ENCODE peak calls at places on chromosomes 3 and 15, in seven cellular contexts. One of them, this sample, is unnamed.

GRCh38 chr15:79592126-79592525 is 160.0 kb downstream of the MINAR1 start:
- DNase-seq in GM23338: no peak
- DNase-seq in renal cortical epithelial cell: no peak
- DNase-seq in A549: no peak
- DNase-seq in activated CD4-positive, alpha-beta T cell treated with anti-CD3 and anti-CD28 coated beads, Interleukin-2, amount 50 U/mL, for 1 hour: no peak
- DNase-seq in kidney epithelial cell: no peak
- DNase-seq in stimulated activated CD4-positive, alpha-beta T cell treated with anti-CD3 and anti-CD28 coated beads, Interleukin-15, amount 100 ng/mL, for 1 hour: no peak
- DNase-seq in this sample: no peak

GRCh38 chr3:170485696-170486095 is 67.0 kb downstream of the CLDN11 start:
- DNase-seq in GM23338: no peak
- DNase-seq in renal cortical epithelial cell: no peak
- DNase-seq in A549: no peak
- DNase-seq in activated CD4-positive, alpha-beta T cell treated with anti-CD3 and anti-CD28 coated beads, Interleukin-2, amount 50 U/mL, for 1 hour: no peak
- DNase-seq in kidney epithelial cell: no peak
- DNase-seq in stimulated activated CD4-positive, alpha-beta T cell treated with anti-CD3 and anti-CD28 coated beads, Interleukin-15, amount 100 ng/mL, for 1 hour: no peak
- DNase-seq in this sample: no peak

GRCh38 chr15:92429378-92430066 is 35.8 kb downstream of the ST8SIA2 start:
- DNase-seq in GM23338: peak
- DNase-seq in renal cortical epithelial cell: peak
- DNase-seq in A549: peak
- DNase-seq in activated CD4-positive, alpha-beta T cell treated with anti-CD3 and anti-CD28 coated beads, Interleukin-2, amount 50 U/mL, for 1 hour: no peak
- DNase-seq in kidney epithelial cell: peak
- DNase-seq in stimulated activated CD4-positive, alpha-beta T cell treated with anti-CD3 and anti-CD28 coated beads, Interleukin-15, amount 100 ng/mL, for 1 hour: no peak
- DNase-seq in this sample: no peak

GRCh38 chr15:48680841-48681240 is 35.3 kb upstream of the FBN1 start:
- DNase-seq in GM23338: no peak
- DNase-seq in renal cortical epithelial cell: no peak
- DNase-seq in A549: no peak
- DNase-seq in activated CD4-positive, alpha-beta T cell treated with anti-CD3 and anti-CD28 coated beads, Interleukin-2, amount 50 U/mL, for 1 hour: no peak
- DNase-seq in kidney epithelial cell: no peak
- DNase-seq in stimulated activated CD4-positive, alpha-beta T cell treated with anti-CD3 and anti-CD28 coated beads, Interleukin-15, amount 100 ng/mL, for 1 hour: no peak
- DNase-seq in this sample: no peak

GRCh38 chr15:56496635-56497034 is 31.7 kb upstream of the MNS1 start:
- DNase-seq in GM23338: peak
- DNase-seq in renal cortical epithelial cell: peak
- DNase-seq in A549: peak
- DNase-seq in activated CD4-positive, alpha-beta T cell treated with anti-CD3 and anti-CD28 coated beads, Interleukin-2, amount 50 U/mL, for 1 hour: no peak
- DNase-seq in kidney epithelial cell: peak
- DNase-seq in stimulated activated CD4-positive, alpha-beta T cell treated with anti-CD3 and anti-CD28 coated beads, Interleukin-15, amount 100 ng/mL, for 1 hour: no peak
- DNase-seq in this sample: no peak

GRCh38 chr3:13002398-13003124 is 70.7 kb downstream of the IQSEC1 start:
- DNase-seq in GM23338: no peak
- DNase-seq in renal cortical epithelial cell: no peak
- DNase-seq in A549: no peak
- DNase-seq in activated CD4-positive, alpha-beta T cell treated with anti-CD3 and anti-CD28 coated beads, Interleukin-2, amount 50 U/mL, for 1 hour: no peak
- DNase-seq in kidney epithelial cell: no peak
- DNase-seq in stimulated activated CD4-positive, alpha-beta T cell treated with anti-CD3 and anti-CD28 coated beads, Interleukin-15, amount 100 ng/mL, for 1 hour: no peak
- DNase-seq in this sample: no peak

GRCh38 chr3:41318520-41318919 is 119.2 kb downstream of the CTNNB1 start:
- DNase-seq in GM23338: no peak
- DNase-seq in renal cortical epithelial cell: peak
- DNase-seq in A549: no peak
- DNase-seq in activated CD4-positive, alpha-beta T cell treated with anti-CD3 and anti-CD28 coated beads, Interleukin-2, amount 50 U/mL, for 1 hour: no peak
- DNase-seq in kidney epithelial cell: peak
- DNase-seq in stimulated activated CD4-positive, alpha-beta T cell treated with anti-CD3 and anti-CD28 coated beads, Interleukin-15, amount 100 ng/mL, for 1 hour: no peak
- DNase-seq in this sample: no peak

GRCh38 chr15:59413577-59413976 is 24.4 kb upstream of the FAM81A start:
- DNase-seq in GM23338: no peak
- DNase-seq in renal cortical epithelial cell: no peak
- DNase-seq in A549: no peak
- DNase-seq in activated CD4-positive, alpha-beta T cell treated with anti-CD3 and anti-CD28 coated beads, Interleukin-2, amount 50 U/mL, for 1 hour: no peak
- DNase-seq in kidney epithelial cell: no peak
- DNase-seq in stimulated activated CD4-positive, alpha-beta T cell treated with anti-CD3 and anti-CD28 coated beads, Interleukin-15, amount 100 ng/mL, for 1 hour: no peak
- DNase-seq in this sample: no peak

GRCh38 chr3:14369675-14370669 is 32.4 kb upstream of the SLC6A6 start:
- DNase-seq in GM23338: peak
- DNase-seq in renal cortical epithelial cell: peak
- DNase-seq in A549: peak
- DNase-seq in activated CD4-positive, alpha-beta T cell treated with anti-CD3 and anti-CD28 coated beads, Interleukin-2, amount 50 U/mL, for 1 hour: no peak
- DNase-seq in kidney epithelial cell: no peak
- DNase-seq in stimulated activated CD4-positive, alpha-beta T cell treated with anti-CD3 and anti-CD28 coated beads, Interleukin-15, amount 100 ng/mL, for 1 hour: no peak
- DNase-seq in this sample: no peak

GRCh38 chr3:45488581-45488980 is 100.2 kb downstream of the LARS2 start:
- DNase-seq in GM23338: no peak
- DNase-seq in renal cortical epithelial cell: no peak
- DNase-seq in A549: no peak
- DNase-seq in activated CD4-positive, alpha-beta T cell treated with anti-CD3 and anti-CD28 coated beads, Interleukin-2, amount 50 U/mL, for 1 hour: no peak
- DNase-seq in kidney epithelial cell: no peak
- DNase-seq in stimulated activated CD4-positive, alpha-beta T cell treated with anti-CD3 and anti-CD28 coated beads, Interleukin-15, amount 100 ng/mL, for 1 hour: no peak
- DNase-seq in this sample: no peak

GRCh38 chr3:196648856-196649255 is 9.4 kb downstream of the NRROS start:
- DNase-seq in GM23338: no peak
- DNase-seq in renal cortical epithelial cell: peak
- DNase-seq in A549: no peak
- DNase-seq in activated CD4-positive, alpha-beta T cell treated with anti-CD3 and anti-CD28 coated beads, Interleukin-2, amount 50 U/mL, for 1 hour: no peak
- DNase-seq in kidney epithelial cell: no peak
- DNase-seq in stimulated activated CD4-positive, alpha-beta T cell treated with anti-CD3 and anti-CD28 coated beads, Interleukin-15, amount 100 ng/mL, for 1 hour: no peak
- DNase-seq in this sample: no peak

This sample was measured in nephron progenitor cell.